ENCODE peak calls at places on chromosomes 5 and 9, in nine cellular contexts. O, I, R, M, D, J, F, Q and W are unnamed samples.

GRCh38 chr5:171595801-171596231 is 176.4 kb downstream of the FGF18 start:
- DNase-seq in O (no peak), M (no peak), I (no peak), F (peak; percentile 90), D (no peak), Q (no peak), J (no peak), R (no peak), W (no peak)

GRCh38 chr9:27329292-27329691 is 32.3 kb upstream of the EQTN start:
- DNase-seq in R (no peak), I (no peak), F (no peak), O (no peak), M (no peak), D (no peak), J (no peak), Q (no peak), W (no peak)

GRCh38 chr5:174396541-174396940 is 327.8 kb upstream of the MSX2 start:
- DNase-seq in O (no peak), F (no peak), I (no peak), M (no peak), D (no peak), R (no peak), J (no peak), Q (no peak), W (no peak)

GRCh38 chr5:14936588-14936987 is 65.0 kb upstream of the ANKH start:
- DNase-seq in Q (no peak), R (no peak), O (no peak), D (no peak), M (no peak), F (no peak), J (no peak), I (no peak), W (no peak)

GRCh38 chr9:124818431-124819281 is 34.6 kb upstream of the WDR38 start:
- DNase-seq in F (peak; percentile 89), M (no peak), R (no peak), O (peak; percentile 73), I (no peak), J (no peak), D (no peak), Q (no peak), W (peak; percentile 58)

GRCh38 chr9:105047652-105048031 is 119.7 kb upstream of the ABCA1 start:
- DNase-seq in Q (no peak), I (no peak), J (no peak), R (no peak), M (no peak), F (no peak), D (no peak), O (no peak), W (no peak)

GRCh38 chr9:90033030-90033650 is 428.3 kb downstream of the GADD45G start:
- DNase-seq in Q (no peak), J (no peak), D (no peak), O (no peak), I (no peak), R (no peak), F (no peak), M (no peak), W (no peak)

GRCh38 chr5:151721812-151722391 is 35.2 kb upstream of the SPARC start:
- DNase-seq in M (no peak), J (no peak), I (no peak), R (no peak), Q (no peak), D (no peak), F (no peak), O (no peak), W (no peak)

GRCh38 chr9:8845808-8846207 is 1046.2 kb upstream of the DMAC1 start:
- DNase-seq in J (no peak), M (no peak), D (no peak), R (no peak), Q (no peak), I (no peak), O (no peak), F (no peak), W (no peak)

GRCh38 chr5:74392698-74393431 is 247.7 kb downstream of the ENC1 start:
- DNase-seq in R (no peak), J (no peak), O (no peak), I (no peak), Q (no peak), M (no peak), D (no peak), F (peak; percentile 29), W (no peak)

GRCh38 chr5:69242215-69242927 is 7.7 kb downstream of the CDK7 start:
- DNase-seq in Q (no peak), D (no peak), I (no peak), J (no peak), M (no peak), O (no peak), R (no peak), F (no peak), W (no peak)

GRCh38 chr5:74685979-74686631 is 1.1 kb downstream of the HEXB start:
- DNase-seq in R (no peak), O (no peak), I (no peak), F (peak; percentile 31), Q (no peak), J (no peak), D (no peak), M (no peak), W (no peak)

GRCh38 chr5:74619308-74619707 is 21.2 kb downstream of the ENC1 start:
- DNase-seq in D (no peak), R (no peak), I (no peak), Q (no peak), O (no peak), F (no peak), J (no peak), M (no peak), W (no peak)

GRCh38 chr5:130151239-130151638 is 247.0 kb downstream of the CHSY3 start:
- DNase-seq in O (no peak), D (no peak), F (no peak), R (no peak), I (no peak), Q (no peak), M (no peak), J (no peak), W (no peak)

GRCh38 chr9:15572200-15572599 is 19.4 kb downstream of the CCDC171 start:
- DNase-seq in D (no peak), M (no peak), Q (no peak), O (no peak), I (no peak), J (no peak), F (no peak), R (no peak), W (no peak)